ENCODE peak calls at places on chromosomes 7 and 10, in eight cellular contexts. G is brain microvascular endothelial cell; A is hepatocyte; K is A549; X is esophagus squamous epithelium; P is tibial artery; W is CD8-positive, alpha-beta memory T cell; I is uterus. E is an unnamed sample.
A peak's percentile ranks its signal among the peaks of the same experiment; 100 is the strongest.

GRCh38 chr10:113681533-113682470 is 2.1 kb downstream of the CASP7 start:
- DNase-seq in G (no peak), A (no peak), K (no peak), X (no peak), P (no peak), W (peak; percentile 32), I (no peak), E (no peak)

GRCh38 chr7:194257-194995 is 2.1 kb downstream of the FAM20C start:
- DNase-seq in G (peak; percentile 55), A (peak; percentile 51), K (no peak), X (no peak), P (no peak), W (no peak), I (no peak), E (peak; percentile 33)

GRCh38 chr10:73803680-73804286 is 7.6 kb downstream of the NDST2 start:
- DNase-seq in G (no peak), A (no peak), K (no peak), X (no peak), P (no peak), W (no peak), I (no peak), E (no peak)

GRCh38 chr7:142556745-142557144 is 192.5 kb upstream of the PRSS1 start:
- DNase-seq in G (peak; percentile 94), A (peak; percentile 65), K (peak; percentile 79), X (no peak), P (peak; percentile 49), W (no peak), I (peak; percentile 31), E (peak; percentile 14)

GRCh38 chr10:8712653-8713052 is 658.2 kb downstream of the GATA3 start:
- DNase-seq in G (no peak), A (no peak), K (no peak), X (no peak), P (no peak), W (no peak), I (no peak), E (no peak)

GRCh38 chr10:47340613-47341170 is 7.5 kb upstream of the RBP3 start:
- DNase-seq in G (peak; percentile 60), A (peak; percentile 71), K (peak; percentile 87), X (no peak), P (no peak), W (peak; percentile 34), I (peak; percentile 37), E (peak; percentile 66)

GRCh38 chr10:131141207-131141606 is 170.3 kb downstream of the TCERG1L start:
- DNase-seq in G (no peak), A (no peak), K (no peak), X (no peak), P (no peak), W (no peak), I (no peak), E (no peak)

GRCh38 chr7:90594791-90595317 is 1.3 kb upstream of the CDK14 start:
- DNase-seq in G (peak; percentile 90), A (peak; percentile 27), K (no peak), X (no peak), P (peak; percentile 47), W (no peak), I (peak; percentile 67), E (no peak)

GRCh38 chr7:140041626-140042385 is 20.9 kb downstream of the PARP12 start:
- DNase-seq in G (peak; percentile 55), A (no peak), K (no peak), X (no peak), P (no peak), W (no peak), I (no peak), E (no peak)

GRCh38 chr10:29949411-29950011 is 109.9 kb downstream of the JCAD start:
- DNase-seq in G (peak; percentile 87), A (no peak), K (no peak), X (no peak), P (no peak), W (no peak), I (no peak), E (peak; percentile 95)

GRCh38 chr7:87548123-87548919 is 52.4 kb downstream of the ABCB1 start:
- DNase-seq in G (no peak), A (peak; percentile 41), K (no peak), X (no peak), P (no peak), W (no peak), I (no peak), E (no peak)
- H3K27ac ChIP-seq in G (no peak overlapping the region), A (no peak overlapping the region), K (no peak overlapping the region), X (no peak overlapping the region), P (no peak overlapping the region), W (no peak overlapping the region), I (no peak overlapping the region), E (no peak overlapping the region)

GRCh38 chr10:90321132-90321816 is 536.6 kb downstream of the HTR7 start:
- DNase-seq in G (peak; percentile 39), A (no peak), K (no peak), X (no peak), P (no peak), W (no peak), I (no peak), E (no peak)
- H3K27ac ChIP-seq in G (no peak overlapping the region), A (no peak overlapping the region), K (no peak overlapping the region), X (no peak overlapping the region), P (no peak overlapping the region), W (no peak overlapping the region), I (no peak overlapping the region), E (no peak overlapping the region)

DNA sequence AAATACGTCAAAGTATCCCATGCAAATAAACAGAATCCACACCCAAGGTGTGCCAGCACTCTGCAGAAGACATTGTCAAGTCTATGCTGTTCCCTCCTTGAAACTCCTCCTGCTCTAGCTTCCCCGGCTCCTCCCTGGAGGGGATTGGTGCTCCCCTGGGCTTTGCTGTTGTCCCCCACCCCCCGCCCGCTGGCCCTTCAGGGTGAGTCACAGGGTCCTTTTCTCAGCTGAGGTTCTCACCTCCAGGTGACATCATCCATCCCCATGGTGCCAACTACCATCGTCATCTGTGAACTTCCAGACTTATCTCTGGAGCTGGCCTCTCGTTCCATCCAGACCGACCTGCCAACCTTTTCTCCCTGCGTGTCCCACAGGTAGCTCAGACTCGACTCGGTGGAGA is 77.0 kb downstream of the ITIH5 start:
- DNase-seq in G (no peak), A (no peak), K (no peak), X (no peak), P (no peak), W (no peak), I (no peak), E (no peak)
- H3K27ac ChIP-seq in G (no peak overlapping the region), A (no peak overlapping the region), K (no peak overlapping the region), X (no peak overlapping the region), P (no peak overlapping the region), W (no peak overlapping the region), I (no peak overlapping the region), E (no peak overlapping the region)

GRCh38 chr10:96259884-96260511 is 11.4 kb downstream of the BLNK start:
- DNase-seq in G (no peak), A (no peak), K (no peak), X (no peak), P (no peak), W (no peak), I (no peak), E (no peak)
- H3K27ac ChIP-seq in G (no peak overlapping the region), A (peak overlapping the region; percentile 0), K (no peak overlapping the region), X (no peak overlapping the region), P (no peak overlapping the region), W (no peak overlapping the region), I (no peak overlapping the region), E (no peak overlapping the region)

GRCh38 chr10:132632851-132633684 is 95.5 kb downstream of the INPP5A start:
- DNase-seq in G (peak; percentile 44), A (no peak), K (no peak), X (no peak), P (no peak), W (no peak), I (no peak), E (no peak)

GRCh38 chr10:132636358-132636757 is 98.8 kb downstream of the INPP5A start:
- DNase-seq in G (no peak), A (no peak), K (no peak), X (no peak), P (no peak), W (no peak), I (peak; percentile 16), E (no peak)

GRCh38 chr10:132637477-132638129 is 100.0 kb downstream of the INPP5A start:
- DNase-seq in G (peak; percentile 47), A (peak; percentile 66), K (peak; percentile 93), X (no peak), P (no peak), W (peak; percentile 37), I (peak; percentile 39), E (peak; percentile 74)

GRCh38 chr10:132634241-132634946 is 96.8 kb downstream of the INPP5A start:
- DNase-seq in G (no peak), A (no peak), K (no peak), X (no peak), P (no peak), W (no peak), I (no peak), E (no peak)

GRCh38 chr10:132634947-132635271 is 97.3 kb downstream of the INPP5A start:
- DNase-seq in G (no peak), A (no peak), K (no peak), X (no peak), P (no peak), W (no peak), I (no peak), E (no peak)
- H3K27ac ChIP-seq in G (no peak overlapping the region), A (no peak overlapping the region), K (no peak overlapping the region), X (peak overlapping the region; percentile 91), P (peak overlapping the region; percentile 94), W (no peak overlapping the region), I (peak overlapping the region; percentile 97), E (no peak overlapping the region)

E was measured in cardiac muscle cell.